ENCODE peak calls at places on chromosomes 5 and 9, in seven cellular contexts. One of them, this sample, is unnamed.

GRCh38 chr9:129630967-129631672 is 5.2 kb downstream of the NTMT1 start:
- DNase-seq in activated CD8-positive, alpha-beta memory T cell treated with anti-CD3 and anti-CD28 coated beads, Interleukin-2, amount 50 U/mL, for 48 hours: no peak
- DNase-seq in right lobe of liver: no peak
- DNase-seq in SIG-M5: no peak
- DNase-seq in coronary artery: no peak
- DNase-seq in IMR-90: peak; percentile 49
- DNase-seq in amygdala: peak; percentile 47
- DNase-seq in this sample: no peak

GRCh38 chr9:86783884-86784283 is 163.4 kb downstream of the GAS1 start:
- DNase-seq in activated CD8-positive, alpha-beta memory T cell treated with anti-CD3 and anti-CD28 coated beads, Interleukin-2, amount 50 U/mL, for 48 hours: no peak
- DNase-seq in right lobe of liver: no peak
- DNase-seq in SIG-M5: no peak
- DNase-seq in coronary artery: no peak
- DNase-seq in IMR-90: peak; percentile 90
- DNase-seq in amygdala: no peak
- DNase-seq in this sample: no peak

GRCh38 chr5:178895615-178896571 is at the start of gene ZFP2:
- DNase-seq in activated CD8-positive, alpha-beta memory T cell treated with anti-CD3 and anti-CD28 coated beads, Interleukin-2, amount 50 U/mL, for 48 hours: peak; percentile 57
- DNase-seq in right lobe of liver: peak; percentile 79
- DNase-seq in SIG-M5: no peak
- DNase-seq in coronary artery: no peak
- DNase-seq in IMR-90: peak; percentile 27
- DNase-seq in amygdala: peak; percentile 74
- DNase-seq in this sample: no peak

GRCh38 chr5:69367697-69368279 is 1.5 kb downstream of the AK6 start:
- DNase-seq in activated CD8-positive, alpha-beta memory T cell treated with anti-CD3 and anti-CD28 coated beads, Interleukin-2, amount 50 U/mL, for 48 hours: no peak
- DNase-seq in right lobe of liver: no peak
- DNase-seq in SIG-M5: no peak
- DNase-seq in coronary artery: no peak
- DNase-seq in IMR-90: no peak
- DNase-seq in amygdala: no peak
- DNase-seq in this sample: no peak

GRCh38 chr5:32029291-32029690 is 144.8 kb downstream of the GOLPH3 start:
- DNase-seq in activated CD8-positive, alpha-beta memory T cell treated with anti-CD3 and anti-CD28 coated beads, Interleukin-2, amount 50 U/mL, for 48 hours: no peak
- DNase-seq in right lobe of liver: no peak
- DNase-seq in SIG-M5: no peak
- DNase-seq in coronary artery: no peak
- DNase-seq in IMR-90: peak; percentile 18
- DNase-seq in amygdala: no peak
- DNase-seq in this sample: no peak

GRCh38 chr9:130938184-130938651 is 829 bp downstream of the FIBCD1 start:
- DNase-seq in activated CD8-positive, alpha-beta memory T cell treated with anti-CD3 and anti-CD28 coated beads, Interleukin-2, amount 50 U/mL, for 48 hours: no peak
- DNase-seq in right lobe of liver: no peak
- DNase-seq in SIG-M5: no peak
- DNase-seq in coronary artery: no peak
- DNase-seq in IMR-90: no peak
- DNase-seq in amygdala: no peak
- DNase-seq in this sample: no peak

GRCh38 chr5:74667396-74667795 is 17.6 kb upstream of the HEXB start:
- DNase-seq in activated CD8-positive, alpha-beta memory T cell treated with anti-CD3 and anti-CD28 coated beads, Interleukin-2, amount 50 U/mL, for 48 hours: no peak
- DNase-seq in right lobe of liver: no peak
- DNase-seq in SIG-M5: no peak
- DNase-seq in coronary artery: no peak
- DNase-seq in IMR-90: peak; percentile 50
- DNase-seq in amygdala: no peak
- DNase-seq in this sample: no peak

GRCh38 chr9:83526221-83526620 is 12.0 kb downstream of the FRMD3 start:
- DNase-seq in activated CD8-positive, alpha-beta memory T cell treated with anti-CD3 and anti-CD28 coated beads, Interleukin-2, amount 50 U/mL, for 48 hours: no peak
- DNase-seq in right lobe of liver: no peak
- DNase-seq in SIG-M5: no peak
- DNase-seq in coronary artery: no peak
- DNase-seq in IMR-90: no peak
- DNase-seq in amygdala: no peak
- DNase-seq in this sample: no peak

GRCh38 chr9:83620841-83621636 is 1.9 kb upstream of the IDNK start:
- DNase-seq in activated CD8-positive, alpha-beta memory T cell treated with anti-CD3 and anti-CD28 coated beads, Interleukin-2, amount 50 U/mL, for 48 hours: no peak
- DNase-seq in right lobe of liver: peak; percentile 70
- DNase-seq in SIG-M5: no peak
- DNase-seq in coronary artery: no peak
- DNase-seq in IMR-90: peak; percentile 52
- DNase-seq in amygdala: peak; percentile 25
- DNase-seq in this sample: no peak

GRCh38 chr5:179166886-179167841 is 107.0 kb downstream of the ZNF354C start:
- DNase-seq in activated CD8-positive, alpha-beta memory T cell treated with anti-CD3 and anti-CD28 coated beads, Interleukin-2, amount 50 U/mL, for 48 hours: peak; percentile 91
- DNase-seq in right lobe of liver: peak; percentile 54
- DNase-seq in SIG-M5: no peak
- DNase-seq in coronary artery: no peak
- DNase-seq in IMR-90: peak; percentile 27
- DNase-seq in amygdala: peak; percentile 65
- DNase-seq in this sample: no peak

GRCh38 chr9:126754436-126755324 is 50.2 kb upstream of the ZBTB43 start:
- DNase-seq in activated CD8-positive, alpha-beta memory T cell treated with anti-CD3 and anti-CD28 coated beads, Interleukin-2, amount 50 U/mL, for 48 hours: no peak
- DNase-seq in right lobe of liver: no peak
- DNase-seq in SIG-M5: no peak
- DNase-seq in coronary artery: no peak
- DNase-seq in IMR-90: no peak
- DNase-seq in amygdala: no peak
- DNase-seq in this sample: no peak

GRCh38 chr9:123689701-123690428 is 240.1 kb downstream of the DENND1A start:
- DNase-seq in activated CD8-positive, alpha-beta memory T cell treated with anti-CD3 and anti-CD28 coated beads, Interleukin-2, amount 50 U/mL, for 48 hours: no peak
- DNase-seq in right lobe of liver: no peak
- DNase-seq in SIG-M5: no peak
- DNase-seq in coronary artery: no peak
- DNase-seq in IMR-90: no peak
- DNase-seq in amygdala: no peak
- DNase-seq in this sample: no peak

GRCh38 chr9:126705311-126705766 is 91.6 kb downstream of the LMX1B start:
- DNase-seq in activated CD8-positive, alpha-beta memory T cell treated with anti-CD3 and anti-CD28 coated beads, Interleukin-2, amount 50 U/mL, for 48 hours: peak; percentile 94
- DNase-seq in right lobe of liver: peak; percentile 77
- DNase-seq in SIG-M5: no peak
- DNase-seq in coronary artery: peak; percentile 76
- DNase-seq in IMR-90: peak; percentile 38
- DNase-seq in amygdala: peak; percentile 80
- DNase-seq in this sample: peak; percentile 71

GRCh38 chr5:40385544-40385943 is 294.2 kb upstream of the PTGER4 start:
- DNase-seq in activated CD8-positive, alpha-beta memory T cell treated with anti-CD3 and anti-CD28 coated beads, Interleukin-2, amount 50 U/mL, for 48 hours: no peak
- DNase-seq in right lobe of liver: no peak
- DNase-seq in SIG-M5: no peak
- DNase-seq in coronary artery: no peak
- DNase-seq in IMR-90: peak; percentile 66
- DNase-seq in amygdala: no peak
- DNase-seq in this sample: no peak

GRCh38 chr9:86614871-86615849 is 260.9 kb upstream of the TUT7 start:
- DNase-seq in activated CD8-positive, alpha-beta memory T cell treated with anti-CD3 and anti-CD28 coated beads, Interleukin-2, amount 50 U/mL, for 48 hours: no peak
- DNase-seq in right lobe of liver: no peak
- DNase-seq in SIG-M5: no peak
- DNase-seq in coronary artery: no peak
- DNase-seq in IMR-90: peak; percentile 70
- DNase-seq in amygdala: no peak
- DNase-seq in this sample: no peak

GRCh38 chr9:12274577-12274976 is 418.6 kb upstream of the TYRP1 start:
- DNase-seq in activated CD8-positive, alpha-beta memory T cell treated with anti-CD3 and anti-CD28 coated beads, Interleukin-2, amount 50 U/mL, for 48 hours: no peak
- DNase-seq in right lobe of liver: no peak
- DNase-seq in SIG-M5: no peak
- DNase-seq in coronary artery: no peak
- DNase-seq in IMR-90: no peak
- DNase-seq in amygdala: peak; percentile 27
- DNase-seq in this sample: no peak

GRCh38 chr5:57559110-57559635 is 76.6 kb upstream of the ACTBL2 start:
- DNase-seq in activated CD8-positive, alpha-beta memory T cell treated with anti-CD3 and anti-CD28 coated beads, Interleukin-2, amount 50 U/mL, for 48 hours: no peak
- DNase-seq in right lobe of liver: no peak
- DNase-seq in SIG-M5: no peak
- DNase-seq in coronary artery: no peak
- DNase-seq in IMR-90: peak; percentile 69
- DNase-seq in amygdala: no peak
- DNase-seq in this sample: no peak

GRCh38 chr5:94707359-94707758 is 88.9 kb downstream of the SLF1 start:
- DNase-seq in activated CD8-positive, alpha-beta memory T cell treated with anti-CD3 and anti-CD28 coated beads, Interleukin-2, amount 50 U/mL, for 48 hours: no peak
- DNase-seq in right lobe of liver: no peak
- DNase-seq in SIG-M5: no peak
- DNase-seq in coronary artery: no peak
- DNase-seq in IMR-90: peak; percentile 45
- DNase-seq in amygdala: no peak
- DNase-seq in this sample: no peak

GRCh38 chr5:141850183-141850768 is 27.9 kb downstream of the PCDH1 start:
- DNase-seq in activated CD8-positive, alpha-beta memory T cell treated with anti-CD3 and anti-CD28 coated beads, Interleukin-2, amount 50 U/mL, for 48 hours: no peak
- DNase-seq in right lobe of liver: no peak
- DNase-seq in SIG-M5: no peak
- DNase-seq in coronary artery: no peak
- DNase-seq in IMR-90: peak; percentile 17
- DNase-seq in amygdala: peak; percentile 57
- DNase-seq in this sample: no peak

GRCh38 chr9:134178781-134179551 is 14.6 kb upstream of the RNU6ATAC start:
- DNase-seq in activated CD8-positive, alpha-beta memory T cell treated with anti-CD3 and anti-CD28 coated beads, Interleukin-2, amount 50 U/mL, for 48 hours: no peak
- DNase-seq in right lobe of liver: peak; percentile 92
- DNase-seq in SIG-M5: no peak
- DNase-seq in coronary artery: no peak
- DNase-seq in IMR-90: no peak
- DNase-seq in amygdala: no peak
- DNase-seq in this sample: no peak